ENCODE peak calls at places on chromosomes 5 and 9, in seven cellular contexts. W is heart right ventricle; U is ovary; D is effector memory CD4-positive, alpha-beta T cell; I is C1 segment of cervical spinal cord; J is NCI-H460; M is OCI-M1. H is an unnamed sample.

GRCh38 chr9:93091453-93092081 is 4.5 kb upstream of the CARD19 start:
- DNase-seq in D (no peak), U (peak; percentile 71), I (no peak), J (no peak), M (peak; percentile 23), W (no peak), H (no peak)

GRCh38 chr9:126506361-126507317 is 107.1 kb upstream of the LMX1B start:
- DNase-seq in U (no peak), W (no peak), M (no peak), J (no peak), D (no peak), I (peak; percentile 30), H (no peak)

GRCh38 chr5:172175263-172175719 is 12.7 kb downstream of the STK10 start:
- DNase-seq in M (peak; percentile 75), W (peak; percentile 65), D (peak; percentile 90), U (no peak), J (no peak), I (peak; percentile 29), H (peak; percentile 92)

GRCh38 chr5:134567651-134568338 is 42.3 kb downstream of the JADE2 start:
- DNase-seq in M (no peak), U (peak; percentile 62), I (no peak), J (no peak), W (no peak), D (no peak), H (no peak)

GRCh38 chr5:133941456-133942196 is 26.8 kb downstream of the C5orf15 start:
- DNase-seq in W (no peak), I (no peak), M (no peak), U (no peak), D (no peak), J (no peak), H (no peak)

GRCh38 chr5:149969181-149969950 is 8.8 kb downstream of the SLC26A2 start:
- DNase-seq in D (no peak), M (no peak), W (no peak), U (no peak), J (no peak), I (no peak), H (no peak)

GRCh38 chr5:982377-983237 is 26.0 kb upstream of the NKD2 start:
- DNase-seq in W (no peak), U (no peak), I (no peak), M (peak; percentile 52), J (no peak), D (no peak), H (no peak)

GRCh38 chr5:177430972-177431316 is 4.5 kb downstream of the GRK6 start:
- DNase-seq in D (no peak), I (no peak), W (no peak), U (no peak), M (no peak), J (no peak), H (no peak)

GRCh38 chr9:119639287-119639955 is 270.2 kb upstream of the BRINP1 start:
- DNase-seq in D (no peak), I (no peak), J (peak; percentile 27), M (peak; percentile 1), W (no peak), U (no peak), H (no peak)

GRCh38 chr9:19782005-19782404 is 6.8 kb downstream of the SLC24A2 start:
- DNase-seq in W (no peak), M (peak; percentile 32), U (no peak), J (peak; percentile 1), D (no peak), I (no peak), H (no peak)

GRCh38 chr9:128121466-128121810 is 6.1 kb downstream of the PTGES2 start:
- DNase-seq in M (no peak), D (no peak), J (no peak), W (no peak), U (no peak), I (no peak), H (no peak)

GRCh38 chr5:37789991-37790390 is 49.9 kb downstream of the GDNF start:
- DNase-seq in D (no peak), J (no peak), M (no peak), U (no peak), W (no peak), I (no peak), H (no peak)

GRCh38 chr9:2134391-2134790 is 119.2 kb downstream of the SMARCA2 start:
- DNase-seq in J (no peak), M (no peak), U (no peak), I (no peak), W (no peak), D (no peak), H (no peak)

GRCh38 chr5:68252678-68253520 is 37.3 kb downstream of the PIK3R1 start:
- DNase-seq in W (no peak), I (peak; percentile 50), J (peak; percentile 53), M (peak; percentile 81), U (peak; percentile 59), D (no peak), H (peak; percentile 6)

GRCh38 chr9:131276891-131277672 is 772 bp upstream of the FAM78A start:
- DNase-seq in U (no peak), I (no peak), W (peak; percentile 61), M (peak; percentile 60), J (no peak), D (peak; percentile 35), H (peak; percentile 26)

GRCh38 chr5:93359958-93360305 is 221.1 kb downstream of the NR2F1-AS1 start:
- DNase-seq in W (no peak), I (no peak), D (no peak), M (no peak), U (no peak), J (no peak), H (no peak)

GRCh38 chr5:17327048-17327447 is 109.6 kb downstream of the BASP1 start:
- DNase-seq in J (no peak), U (no peak), W (no peak), M (no peak), D (no peak), I (no peak), H (no peak)

GRCh38 chr5:638501-639252 is 26.5 kb downstream of the CEP72 start:
- DNase-seq in U (no peak), W (no peak), J (no peak), D (no peak), M (no peak), I (no peak), H (no peak)

GRCh38 chr5:38382898-38383297 is 124.5 kb downstream of the EGFLAM start:
- DNase-seq in I (peak; percentile 31), J (peak; percentile 84), W (peak; percentile 30), D (no peak), U (peak; percentile 50), M (peak; percentile 72), H (peak; percentile 49)

GRCh38 chr5:17880869-17881268 is 246.6 kb downstream of the TAF11L14 start:
- DNase-seq in M (no peak), W (no peak), I (no peak), U (no peak), J (no peak), D (no peak), H (no peak)

GRCh38 chr5:134247411-134247810 is 21.5 kb upstream of the PPP2CA start:
- DNase-seq in M (no peak), W (no peak), D (no peak), U (no peak), I (no peak), J (peak; percentile 57), H (no peak)

GRCh38 chr9:129888809-129889460 is 53.7 kb downstream of the USP20 start:
- DNase-seq in D (no peak), W (no peak), J (no peak), U (no peak), M (no peak), I (no peak), H (no peak)

GRCh38 chr5:501833-502184 is 22.4 kb downstream of the SLC9A3 start:
- DNase-seq in D (no peak), M (no peak), I (no peak), J (no peak), U (no peak), W (no peak), H (no peak)

GRCh38 chr9:98916660-98917059 is 27.0 kb upstream of the COL15A1 start:
- DNase-seq in W (peak; percentile 59), D (no peak), I (peak; percentile 11), M (no peak), J (no peak), U (peak; percentile 90), H (no peak)